ENCODE peak calls at places on chromosomes 3 and 15, in four cellular contexts. One of them, this sample, is unnamed.
A peak's percentile ranks its signal among the peaks of the same experiment; 100 is the strongest.

GRCh38 chr3:43932921-43933320 is 242.2 kb downstream of the ABHD5 start:
- DNase-seq in GM12865: no peak
- DNase-seq in SK-N-SH: peak; percentile 20
- DNase-seq in upper lobe of left lung: no peak
- DNase-seq in this sample: peak; percentile 57

GRCh38 chr15:67701669-67702068 is 123.6 kb upstream of the SKOR1 start:
- DNase-seq in SK-N-SH: no peak
- DNase-seq in GM12865: no peak
- DNase-seq in upper lobe of left lung: no peak
- DNase-seq in this sample: no peak

GRCh38 chr3:38521391-38521987 is 25.3 kb downstream of the EXOG start:
- DNase-seq in upper lobe of left lung: peak; percentile 49
- DNase-seq in GM12865: peak; percentile 77
- DNase-seq in SK-N-SH: peak; percentile 70
- DNase-seq in this sample: peak; percentile 85

GRCh38 chr3:159664653-159665052 is 324.0 kb upstream of the IL12A start:
- DNase-seq in upper lobe of left lung: no peak
- DNase-seq in SK-N-SH: no peak
- DNase-seq in GM12865: no peak
- DNase-seq in this sample: no peak

GRCh38 chr3:8320711-8321458 is 180.7 kb upstream of the LMCD1 start:
- DNase-seq in GM12865: no peak
- DNase-seq in SK-N-SH: no peak
- DNase-seq in upper lobe of left lung: no peak
- DNase-seq in this sample: no peak

GRCh38 chr15:40388941-40389823 is 6.7 kb downstream of the KNSTRN start:
- DNase-seq in upper lobe of left lung: peak; percentile 45
- DNase-seq in SK-N-SH: no peak
- DNase-seq in GM12865: no peak
- DNase-seq in this sample: peak; percentile 72

GRCh38 chr3:23807161-23808015 is 1.6 kb downstream of the UBE2E1 start:
- DNase-seq in upper lobe of left lung: peak; percentile 21
- DNase-seq in GM12865: peak; percentile 34
- DNase-seq in SK-N-SH: no peak
- DNase-seq in this sample: peak; percentile 49

GRCh38 chr3:116391296-116392201 is 53.7 kb downstream of the LSAMP start:
- DNase-seq in upper lobe of left lung: no peak
- DNase-seq in GM12865: no peak
- DNase-seq in SK-N-SH: no peak
- DNase-seq in this sample: no peak

GRCh38 chr3:43765417-43766030 is 74.8 kb downstream of the ABHD5 start:
- DNase-seq in upper lobe of left lung: no peak
- DNase-seq in GM12865: no peak
- DNase-seq in SK-N-SH: no peak
- DNase-seq in this sample: peak; percentile 33

GRCh38 chr3:140933552-140933951 is 8.1 kb upstream of the SLC25A36 start:
- DNase-seq in GM12865: no peak
- DNase-seq in SK-N-SH: no peak
- DNase-seq in upper lobe of left lung: no peak
- DNase-seq in this sample: no peak

GRCh38 chr15:32825219-32825618 is 107.4 kb downstream of the GREM1 start:
- DNase-seq in GM12865: no peak
- DNase-seq in SK-N-SH: no peak
- DNase-seq in upper lobe of left lung: no peak
- DNase-seq in this sample: peak; percentile 63

GRCh38 chr3:31804251-31805051 is 176.6 kb downstream of the OSBPL10 start:
- DNase-seq in upper lobe of left lung: no peak
- DNase-seq in GM12865: no peak
- DNase-seq in SK-N-SH: no peak
- DNase-seq in this sample: no peak

GRCh38 chr3:121482651-121483050 is 63.1 kb downstream of the POLQ start:
- DNase-seq in SK-N-SH: no peak
- DNase-seq in upper lobe of left lung: no peak
- DNase-seq in GM12865: no peak
- DNase-seq in this sample: peak; percentile 75

GRCh38 chr15:81235781-81236507 is 39.3 kb downstream of the IL16 start:
- DNase-seq in upper lobe of left lung: no peak
- DNase-seq in GM12865: no peak
- DNase-seq in SK-N-SH: no peak
- DNase-seq in this sample: peak; percentile 93

GRCh38 chr3:20185364-20185732 is 658 bp downstream of the SGO1 start:
- DNase-seq in upper lobe of left lung: no peak
- DNase-seq in SK-N-SH: peak; percentile 26
- DNase-seq in GM12865: peak; percentile 51
- DNase-seq in this sample: peak; percentile 11

GRCh38 chr3:153973722-153974121 is 147.5 kb upstream of the ARHGEF26 start:
- DNase-seq in upper lobe of left lung: no peak
- DNase-seq in SK-N-SH: no peak
- DNase-seq in GM12865: peak; percentile 39
- DNase-seq in this sample: no peak

GRCh38 chr3:198113219-198114053 is 153.4 kb downstream of the LMLN start:
- DNase-seq in upper lobe of left lung: peak; percentile 46
- DNase-seq in SK-N-SH: peak; percentile 58
- DNase-seq in GM12865: no peak
- DNase-seq in this sample: no peak

GRCh38 chr3:122390665-122391064 is 6.7 kb downstream of the FAM162A start:
- DNase-seq in GM12865: no peak
- DNase-seq in SK-N-SH: no peak
- DNase-seq in upper lobe of left lung: no peak
- DNase-seq in this sample: peak; percentile 6

GRCh38 chr3:42157915-42158538 is 66.9 kb downstream of the TRAK1 start:
- DNase-seq in SK-N-SH: no peak
- DNase-seq in GM12865: peak; percentile 55
- DNase-seq in upper lobe of left lung: no peak
- DNase-seq in this sample: no peak

GRCh38 chr3:190120161-190121060 is at the start of gene P3H2:
- DNase-seq in GM12865: peak; percentile 96
- DNase-seq in upper lobe of left lung: peak; percentile 88
- DNase-seq in SK-N-SH: peak; percentile 88
- DNase-seq in this sample: peak; percentile 92

GRCh38 chr3:186057594-186057993 is 51.3 kb downstream of the ETV5 start:
- DNase-seq in SK-N-SH: no peak
- DNase-seq in GM12865: no peak
- DNase-seq in upper lobe of left lung: no peak
- DNase-seq in this sample: peak; percentile 81

GRCh38 chr15:68184616-68185470 is 20.3 kb downstream of the CALML4 start:
- DNase-seq in SK-N-SH: peak; percentile 8
- DNase-seq in GM12865: no peak
- DNase-seq in upper lobe of left lung: no peak
- DNase-seq in this sample: no peak

GRCh38 chr3:44343421-44343820 is 4.9 kb downstream of the TCAIM start:
- DNase-seq in upper lobe of left lung: no peak
- DNase-seq in SK-N-SH: no peak
- DNase-seq in GM12865: no peak
- DNase-seq in this sample: no peak

GRCh38 chr15:64478863-64479262 is 18.5 kb downstream of the ZNF609 start:
- DNase-seq in upper lobe of left lung: no peak
- DNase-seq in GM12865: no peak
- DNase-seq in SK-N-SH: no peak
- DNase-seq in this sample: peak; percentile 24

GRCh38 chr15:52960283-52960682 is 170.1 kb upstream of the ONECUT1 start:
- DNase-seq in SK-N-SH: no peak
- DNase-seq in upper lobe of left lung: no peak
- DNase-seq in GM12865: peak; percentile 2
- DNase-seq in this sample: no peak

GRCh38 chr3:49601358-49602048 is 47.2 kb downstream of the BSN start:
- DNase-seq in GM12865: no peak
- DNase-seq in upper lobe of left lung: no peak
- DNase-seq in SK-N-SH: no peak
- DNase-seq in this sample: no peak

GRCh38 chr3:99172736-99173657 is 271.5 kb upstream of the DCBLD2 start:
- DNase-seq in upper lobe of left lung: peak; percentile 49
- DNase-seq in SK-N-SH: peak; percentile 36
- DNase-seq in GM12865: peak; percentile 80
- DNase-seq in this sample: peak; percentile 88

GRCh38 chr15:90560229-90560771 is 30.6 kb downstream of the CRTC3 start:
- DNase-seq in GM12865: no peak
- DNase-seq in SK-N-SH: peak; percentile 66
- DNase-seq in upper lobe of left lung: no peak
- DNase-seq in this sample: peak; percentile 99

GRCh38 chr15:82093774-82094211 is 48.0 kb upstream of the MEX3B start:
- DNase-seq in SK-N-SH: no peak
- DNase-seq in GM12865: no peak
- DNase-seq in upper lobe of left lung: no peak
- DNase-seq in this sample: peak; percentile 94

GRCh38 chr15:32898991-32899613 is 181.3 kb downstream of the GREM1 start:
- DNase-seq in GM12865: peak; percentile 21
- DNase-seq in upper lobe of left lung: no peak
- DNase-seq in SK-N-SH: peak; percentile 10
- DNase-seq in this sample: no peak

GRCh38 chr15:67826717-67827560 is 1.6 kb downstream of the SKOR1 start:
- DNase-seq in upper lobe of left lung: no peak
- DNase-seq in SK-N-SH: peak; percentile 31
- DNase-seq in GM12865: no peak
- DNase-seq in this sample: no peak

GRCh38 chr3:190036631-190037030 is 84.1 kb downstream of the P3H2 start:
- DNase-seq in upper lobe of left lung: no peak
- DNase-seq in SK-N-SH: no peak
- DNase-seq in GM12865: no peak
- DNase-seq in this sample: peak; percentile 71

GRCh38 chr3:47781326-47781684 is 388 bp downstream of the SMARCC1 start:
- DNase-seq in SK-N-SH: peak; percentile 86
- DNase-seq in GM12865: peak; percentile 74
- DNase-seq in upper lobe of left lung: peak; percentile 66
- DNase-seq in this sample: peak; percentile 15

GRCh38 chr3:170508876-170509275 is 77.0 kb downstream of the SLC7A14 start:
- DNase-seq in SK-N-SH: no peak
- DNase-seq in GM12865: no peak
- DNase-seq in upper lobe of left lung: no peak
- DNase-seq in this sample: no peak

GRCh38 chr3:70053293-70053692 is 53.8 kb downstream of the SAMMSON start:
- DNase-seq in GM12865: no peak
- DNase-seq in upper lobe of left lung: no peak
- DNase-seq in SK-N-SH: no peak
- DNase-seq in this sample: no peak

GRCh38 chr3:172065967-172066762 is 26.8 kb downstream of the FNDC3B start:
- DNase-seq in GM12865: no peak
- DNase-seq in SK-N-SH: no peak
- DNase-seq in upper lobe of left lung: no peak
- DNase-seq in this sample: peak; percentile 66

GRCh38 chr3:29281265-29282228 is 676 bp downstream of the RBMS3 start:
- DNase-seq in SK-N-SH: peak; percentile 15
- DNase-seq in GM12865: peak; percentile 63
- DNase-seq in upper lobe of left lung: no peak
- DNase-seq in this sample: peak; percentile 74

GRCh38 chr15:97881568-97881967 is 78.9 kb upstream of the ARRDC4 start:
- DNase-seq in SK-N-SH: no peak
- DNase-seq in upper lobe of left lung: no peak
- DNase-seq in GM12865: no peak
- DNase-seq in this sample: no peak

GRCh38 chr3:32822609-32823498 is 5.1 kb downstream of the TRIM71 start:
- DNase-seq in GM12865: no peak
- DNase-seq in upper lobe of left lung: no peak
- DNase-seq in SK-N-SH: no peak
- DNase-seq in this sample: no peak

GRCh38 chr3:32819581-32820348 is 2.0 kb downstream of the TRIM71 start:
- DNase-seq in GM12865: no peak
- DNase-seq in SK-N-SH: no peak
- DNase-seq in upper lobe of left lung: peak; percentile 69
- DNase-seq in this sample: no peak

GRCh38 chr3:32820971-32821685 is 3.3 kb downstream of the TRIM71 start:
- DNase-seq in GM12865: no peak
- DNase-seq in SK-N-SH: no peak
- DNase-seq in upper lobe of left lung: no peak
- DNase-seq in this sample: no peak

GRCh38 chr3:32820430-32820829 is 2.6 kb downstream of the TRIM71 start:
- DNase-seq in SK-N-SH: no peak
- DNase-seq in upper lobe of left lung: no peak
- DNase-seq in GM12865: no peak
- DNase-seq in this sample: no peak

DNA sequence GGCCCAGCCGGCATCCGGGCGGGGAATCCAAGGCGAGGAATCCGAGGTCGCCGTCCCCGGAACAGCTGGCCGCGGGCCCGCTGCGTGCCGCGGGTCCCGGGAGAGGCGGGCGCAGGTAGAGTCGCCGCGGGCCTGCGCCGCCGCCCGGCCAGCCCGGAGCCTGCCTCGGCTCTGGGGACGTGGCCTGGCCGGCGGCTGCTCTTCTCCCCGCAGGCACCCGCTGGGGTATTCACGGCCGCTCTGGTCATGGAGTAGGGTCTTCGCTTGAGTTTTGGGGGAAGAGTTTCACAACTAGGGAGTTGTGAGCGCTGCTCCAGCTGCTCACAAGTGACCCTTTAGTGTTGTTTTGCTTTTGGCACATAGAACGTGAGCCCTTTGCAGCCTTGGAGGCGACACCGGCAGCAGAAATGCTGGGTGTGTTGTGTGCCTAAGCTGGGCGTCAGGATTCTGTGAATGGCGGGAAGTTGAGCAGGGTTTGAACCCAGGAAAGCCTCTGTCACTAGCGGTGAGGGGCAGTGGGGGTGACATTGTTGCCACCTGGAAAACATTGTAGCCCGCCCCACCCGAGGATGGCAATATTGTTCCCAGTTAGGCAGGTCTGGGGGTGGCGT is 4.0 kb downstream of the TRIM71 start:
- DNase-seq in SK-N-SH: peak; percentile 44
- DNase-seq in upper lobe of left lung: peak; percentile 26
- DNase-seq in GM12865: no peak
- DNase-seq in this sample: no peak
- H3K4me3 ChIP-seq in SK-N-SH: no peak overlapping the region
- H3K4me3 ChIP-seq in upper lobe of left lung: no peak overlapping the region
- H3K4me3 ChIP-seq in GM12865: no peak overlapping the region
- H3K4me3 ChIP-seq in this sample: no peak overlapping the region

GRCh38 chr3:165476399-165477060 is 280.3 kb upstream of the SLITRK3 start:
- DNase-seq in SK-N-SH: no peak
- DNase-seq in GM12865: no peak
- DNase-seq in upper lobe of left lung: no peak
- DNase-seq in this sample: no peak
- TF ChIP-seq CTCF in SK-N-SH: no peak
- TF ChIP-seq CTCF in GM12865: no peak
- TF ChIP-seq CTCF in upper lobe of left lung: no peak
- TF ChIP-seq CTCF in this sample: no peak

GRCh38 chr3:184619348-184619747 is 57.8 kb downstream of the EPHB3 start:
- DNase-seq in SK-N-SH: no peak
- DNase-seq in upper lobe of left lung: no peak
- DNase-seq in GM12865: no peak
- DNase-seq in this sample: peak; percentile 31
- H3K4me3 ChIP-seq in SK-N-SH: no peak overlapping the region
- H3K4me3 ChIP-seq in upper lobe of left lung: no peak overlapping the region
- H3K4me3 ChIP-seq in GM12865: no peak overlapping the region
- H3K4me3 ChIP-seq in this sample: no peak overlapping the region

DNA sequence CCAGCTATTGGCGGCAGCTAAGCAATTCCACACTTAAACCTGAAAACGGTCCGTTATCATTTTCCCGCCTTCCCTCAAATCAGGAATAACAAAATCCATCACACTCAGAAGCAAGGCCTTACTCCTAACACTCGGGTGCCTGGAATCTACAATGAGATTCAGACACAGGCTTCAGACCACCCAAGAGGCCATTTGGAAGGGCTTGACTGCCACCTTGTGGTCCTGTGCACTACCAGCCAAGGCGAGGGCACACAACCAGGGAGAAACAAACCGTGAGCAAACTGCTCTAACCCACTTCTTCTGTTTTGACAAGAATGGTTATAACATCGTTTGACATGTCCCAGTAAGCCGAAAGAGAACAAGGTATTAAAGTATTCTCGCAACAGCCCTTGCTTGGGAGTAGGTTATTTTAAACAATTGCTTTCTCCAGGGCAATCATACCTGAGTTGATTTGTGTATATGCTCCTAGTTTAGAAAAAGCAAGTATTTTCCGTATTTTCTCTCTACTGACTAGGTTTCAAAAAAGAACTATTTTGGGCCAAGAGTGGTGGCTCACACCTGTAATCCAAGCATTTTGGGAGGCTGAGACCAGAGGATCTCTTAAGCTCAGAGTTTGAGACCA is 40.1 kb upstream of the TAFA4 start:
- DNase-seq in SK-N-SH: peak; percentile 64
- DNase-seq in GM12865: peak; percentile 66
- DNase-seq in upper lobe of left lung: peak; percentile 45
- DNase-seq in this sample: peak; percentile 68
- TF ChIP-seq CTCF in SK-N-SH: peak; percentile 87
- TF ChIP-seq CTCF in GM12865: peak; percentile 77
- TF ChIP-seq CTCF in upper lobe of left lung: peak; percentile 66
- TF ChIP-seq CTCF in this sample: peak; percentile 93